ENCODE peak calls at places on chromosomes 12 and 14, in four cellular contexts. One of them, this sample, is unnamed.

GRCh38 chr12:109545826-109546225 is 27.5 kb downstream of the MMAB start:
- DNase-seq in foreskin fibroblast: no peak
- DNase-seq in chondrocyte: no peak
- DNase-seq in T-helper 2 cell: no peak
- DNase-seq in this sample: no peak

GRCh38 chr14:91778217-91778616 is 46.3 kb upstream of the CATSPERB start:
- DNase-seq in foreskin fibroblast: no peak
- DNase-seq in chondrocyte: no peak
- DNase-seq in T-helper 2 cell: no peak
- DNase-seq in this sample: no peak

GRCh38 chr14:48936352-48936751 is 649.8 kb downstream of the RPS29 start:
- DNase-seq in foreskin fibroblast: peak
- DNase-seq in chondrocyte: no peak
- DNase-seq in T-helper 2 cell: no peak
- DNase-seq in this sample: no peak

GRCh38 chr12:31828057-31828456 is 99.2 kb upstream of the AMN1 start:
- DNase-seq in foreskin fibroblast: no peak
- DNase-seq in chondrocyte: no peak
- DNase-seq in T-helper 2 cell: no peak
- DNase-seq in this sample: no peak

GRCh38 chr12:28374556-28374955 is 184.3 kb downstream of the CCDC91 start:
- DNase-seq in foreskin fibroblast: peak
- DNase-seq in chondrocyte: no peak
- DNase-seq in T-helper 2 cell: no peak
- DNase-seq in this sample: no peak

GRCh38 chr14:93970967-93971634 is 5.3 kb downstream of the ASB2 start:
- DNase-seq in foreskin fibroblast: no peak
- DNase-seq in chondrocyte: no peak
- DNase-seq in T-helper 2 cell: peak
- DNase-seq in this sample: peak

GRCh38 chr14:26941521-26941920 is 343.7 kb upstream of the NOVA1 start:
- DNase-seq in foreskin fibroblast: no peak
- DNase-seq in chondrocyte: no peak
- DNase-seq in T-helper 2 cell: no peak
- DNase-seq in this sample: no peak

GRCh38 chr14:100582496-100583165 is 4.6 kb downstream of the BEGAIN start:
- DNase-seq in foreskin fibroblast: no peak
- DNase-seq in chondrocyte: peak
- DNase-seq in T-helper 2 cell: no peak
- DNase-seq in this sample: no peak

GRCh38 chr12:60173213-60174170 is 577.7 kb downstream of the SLC16A7 start:
- DNase-seq in foreskin fibroblast: no peak
- DNase-seq in chondrocyte: no peak
- DNase-seq in T-helper 2 cell: no peak
- DNase-seq in this sample: no peak

GRCh38 chr14:36646664-36647416 is 14.8 kb upstream of the PAX9 start:
- DNase-seq in foreskin fibroblast: no peak
- DNase-seq in chondrocyte: no peak
- DNase-seq in T-helper 2 cell: no peak
- DNase-seq in this sample: no peak

GRCh38 chr12:114430306-114430705 is 24.4 kb upstream of the TBX5 start:
- DNase-seq in foreskin fibroblast: peak
- DNase-seq in chondrocyte: no peak
- DNase-seq in T-helper 2 cell: no peak
- DNase-seq in this sample: no peak

GRCh38 chr14:51490205-51490604 is 161.5 kb upstream of the FRMD6 start:
- DNase-seq in foreskin fibroblast: peak
- DNase-seq in chondrocyte: no peak
- DNase-seq in T-helper 2 cell: no peak
- DNase-seq in this sample: peak

GRCh38 chr14:20327005-20327869 is 5.8 kb downstream of the CCNB1IP1 start:
- DNase-seq in foreskin fibroblast: peak
- DNase-seq in chondrocyte: no peak
- DNase-seq in T-helper 2 cell: peak
- DNase-seq in this sample: peak

GRCh38 chr12:108689314-108690190 is 41.8 kb downstream of the CORO1C start:
- DNase-seq in foreskin fibroblast: no peak
- DNase-seq in chondrocyte: no peak
- DNase-seq in T-helper 2 cell: peak
- DNase-seq in this sample: no peak

GRCh38 chr14:54424479-54424901 is 16.7 kb downstream of the CNIH1 start:
- DNase-seq in foreskin fibroblast: no peak
- DNase-seq in chondrocyte: no peak
- DNase-seq in T-helper 2 cell: no peak
- DNase-seq in this sample: no peak

GRCh38 chr12:76455582-76456345 is 103.8 kb downstream of the OSBPL8 start:
- DNase-seq in foreskin fibroblast: peak
- DNase-seq in chondrocyte: no peak
- DNase-seq in T-helper 2 cell: peak
- DNase-seq in this sample: peak

GRCh38 chr12:124032265-124032886 is 59.4 kb downstream of the ZNF664 start:
- DNase-seq in foreskin fibroblast: peak
- DNase-seq in chondrocyte: no peak
- DNase-seq in T-helper 2 cell: no peak
- DNase-seq in this sample: peak

GRCh38 chr14:60805881-60806569 is 71.5 kb downstream of the MNAT1 start:
- DNase-seq in foreskin fibroblast: peak
- DNase-seq in chondrocyte: no peak
- DNase-seq in T-helper 2 cell: no peak
- DNase-seq in this sample: peak

GRCh38 chr12:109450980-109451379 is 26.1 kb downstream of the KCTD10 start:
- DNase-seq in foreskin fibroblast: no peak
- DNase-seq in chondrocyte: no peak
- DNase-seq in T-helper 2 cell: peak
- DNase-seq in this sample: no peak

GRCh38 chr12:65649126-65649525 is 175.2 kb upstream of the HMGA2 start:
- DNase-seq in foreskin fibroblast: peak
- DNase-seq in chondrocyte: no peak
- DNase-seq in T-helper 2 cell: no peak
- DNase-seq in this sample: peak

GRCh38 chr12:60845696-60846095 is 1249.9 kb downstream of the SLC16A7 start:
- DNase-seq in foreskin fibroblast: no peak
- DNase-seq in chondrocyte: no peak
- DNase-seq in T-helper 2 cell: no peak
- DNase-seq in this sample: no peak

GRCh38 chr14:55026441-55026792 is 482 bp downstream of the WDHD1 start:
- DNase-seq in foreskin fibroblast: no peak
- DNase-seq in chondrocyte: no peak
- DNase-seq in T-helper 2 cell: no peak
- DNase-seq in this sample: no peak